ENCODE peak calls at places on chromosomes 6 and 20, in ten cellular contexts. X is heart left ventricle; Y is stimulated activated CD4-positive, alpha-beta T cell treated with anti-CD3 and anti-CD28 coated beads, Interleukin-12 subunit alpha, Interleukin-12 subunit beta, amount 100 ng/mL, for 48 hours; F is ecto neural progenitor cell; K is endodermal cell; E is WTC11; J is kidney epithelial cell; I is osteocyte; C is ascending aorta; U is CD8-positive, alpha-beta memory T cell. T is an unnamed sample.

GRCh38 chr6:106360410-106360988 is at the start of gene CRYBG1:
- DNase-seq in X (peak), Y (peak), F (peak), K (peak), E (peak), J (no peak), I (peak), C (peak), U (peak), T (peak)

GRCh38 chr20:44576297-44576696 is 6.1 kb upstream of the PKIG start:
- DNase-seq in X (no peak), Y (no peak), F (no peak), K (no peak), E (no peak), J (no peak), I (no peak), C (no peak), U (no peak), T (peak)

GRCh38 chr20:57851786-57852185 is 142.0 kb upstream of the PMEPA1 start:
- DNase-seq in X (no peak), Y (no peak), F (no peak), K (no peak), E (no peak), J (no peak), I (peak), C (no peak), U (no peak), T (no peak)

GRCh38 chr6:34001706-34002645 is 143.9 kb downstream of the GRM4 start:
- DNase-seq in X (no peak), Y (no peak), F (no peak), K (no peak), E (no peak), J (no peak), I (no peak), C (no peak), U (no peak), T (no peak)

GRCh38 chr6:133761706-133762105 is 127.2 kb upstream of the TCF21 start:
- DNase-seq in X (no peak), Y (no peak), F (no peak), K (no peak), E (no peak), J (no peak), I (no peak), C (no peak), U (no peak), T (no peak)

GRCh38 chr6:149223934-149224333 is 93.6 kb upstream of the TAB2 start:
- DNase-seq in X (no peak), Y (no peak), F (no peak), K (no peak), E (no peak), J (no peak), I (no peak), C (no peak), U (no peak), T (no peak)

GRCh38 chr20:47496118-47496517 is 5.6 kb upstream of the NCOA3 start:
- DNase-seq in X (no peak), Y (no peak), F (no peak), K (no peak), E (no peak), J (no peak), I (no peak), C (no peak), U (no peak), T (no peak)

GRCh38 chr20:50831605-50832004 is 36.7 kb downstream of the BCAS4 start:
- DNase-seq in X (no peak), Y (no peak), F (no peak), K (peak), E (no peak), J (no peak), I (no peak), C (no peak), U (no peak), T (no peak)

GRCh38 chr20:6122873-6123649 is at the start of gene FERMT1:
- DNase-seq in X (peak), Y (peak), F (peak), K (peak), E (peak), J (peak), I (peak), C (no peak), U (no peak), T (peak)

GRCh38 chr20:48813930-48814546 is 13.8 kb downstream of the PREX1 start:
- DNase-seq in X (no peak), Y (no peak), F (no peak), K (no peak), E (no peak), J (no peak), I (no peak), C (no peak), U (no peak), T (no peak)

GRCh38 chr6:42899871-42900270 is 16.0 kb upstream of the PTCRA start:
- DNase-seq in X (no peak), Y (no peak), F (no peak), K (no peak), E (no peak), J (no peak), I (no peak), C (no peak), U (no peak), T (no peak)

T was measured in stimulated activated naive B cell treated with anti-CD40 and anti-IgM and Interleukin-4, amounts not matched to agents 10 μg/mL and 1 μg/mL and 100 μg/mL, for 72 hours.